ENCODE peak calls at places on chromosome 19, in ten cellular contexts. W is esophagus muscularis mucosa, L is HepG2, E is tibial nerve, O is K562, V is transverse colon, I is GM12878, Q is SK-N-SH, N is A549, P is H1. Z is an unnamed sample.

GRCh38 chr19:43662487-43662886 is 7.5 kb downstream of the PLAUR start:
- DNase-seq in Q (peak), O (no peak), I (no peak), P (peak), L (peak), E (no peak), N (no peak), V (no peak), W (no peak), Z (no peak)

GRCh38 chr19:21308778-21309177 is 20.4 kb downstream of the ZNF708 start:
- DNase-seq in N (no peak), O (no peak), E (no peak), W (no peak), V (no peak), L (no peak), I (no peak), Q (no peak), P (no peak), Z (no peak)

GRCh38 chr19:17394891-17395415 is 957 bp upstream of the CCDC194 start:
- DNase-seq in V (peak), E (peak), L (no peak), P (peak), O (peak), N (peak), I (no peak), W (no peak), Q (peak), Z (peak)

GRCh38 chr19:29104605-29105241 is 108.2 kb downstream of the UQCRFS1 start:
- DNase-seq in P (no peak), E (no peak), O (no peak), V (no peak), L (no peak), Q (no peak), N (no peak), I (no peak), W (no peak), Z (no peak)

GRCh38 chr19:17243854-17244617 is 1.7 kb downstream of the NR2F6 start:
- DNase-seq in O (peak), P (peak), I (no peak), W (no peak), E (peak), N (peak), L (peak), V (peak), Q (peak), Z (peak)

GRCh38 chr19:45492627-45493470 is 4.0 kb downstream of the RTN2 start:
- DNase-seq in W (no peak), I (no peak), P (peak), Q (peak), E (no peak), O (peak), N (peak), L (peak), V (peak), Z (no peak)

GRCh38 chr19:31340059-31341025 is 8.9 kb downstream of the TSHZ3 start:
- DNase-seq in I (no peak), N (no peak), V (no peak), O (no peak), Q (peak), L (no peak), E (no peak), W (no peak), P (peak), Z (no peak)

GRCh38 chr19:46574533-46574932 is 26.6 kb upstream of the CALM3 start:
- DNase-seq in P (no peak), Q (peak), W (no peak), E (no peak), V (no peak), I (no peak), N (no peak), L (no peak), O (no peak), Z (no peak)

GRCh38 chr19:32330149-32330548 is 15.3 kb upstream of the ZNF507 start:
- DNase-seq in O (no peak), V (no peak), N (no peak), W (no peak), E (no peak), Q (no peak), I (no peak), P (no peak), L (no peak), Z (no peak)

GRCh38 chr19:49161987-49162386 is 4.4 kb downstream of the TRPM4 start:
- DNase-seq in O (no peak), P (no peak), V (no peak), L (no peak), Q (no peak), N (no peak), W (no peak), I (no peak), E (no peak), Z (no peak)

GRCh38 chr19:49165111-49165750 is 7.6 kb downstream of the TRPM4 start:
- DNase-seq in I (no peak), L (no peak), P (no peak), O (no peak), N (no peak), V (peak), E (no peak), Q (no peak), W (no peak), Z (no peak)

GRCh38 chr19:49167857-49168409 is 10.3 kb downstream of the TRPM4 start:
- DNase-seq in O (no peak), I (no peak), P (no peak), V (peak), Q (no peak), L (no peak), N (no peak), E (no peak), W (no peak), Z (no peak)

GRCh38 chr19:49168421-49168820 is 10.8 kb downstream of the TRPM4 start:
- DNase-seq in P (no peak), I (no peak), O (peak), L (no peak), E (no peak), W (no peak), N (no peak), Q (no peak), V (peak), Z (no peak)

GRCh38 chr19:49165865-49166301 is 8.3 kb downstream of the TRPM4 start:
- DNase-seq in Q (peak), E (no peak), W (no peak), V (peak), L (no peak), N (no peak), I (no peak), O (no peak), P (peak), Z (no peak)
- H3K27ac ChIP-seq in Q (no peak), E (peak), W (peak), V (peak), L (no peak), N (no peak), I (no peak), O (no peak), P (no peak), Z (no peak)

DNA sequence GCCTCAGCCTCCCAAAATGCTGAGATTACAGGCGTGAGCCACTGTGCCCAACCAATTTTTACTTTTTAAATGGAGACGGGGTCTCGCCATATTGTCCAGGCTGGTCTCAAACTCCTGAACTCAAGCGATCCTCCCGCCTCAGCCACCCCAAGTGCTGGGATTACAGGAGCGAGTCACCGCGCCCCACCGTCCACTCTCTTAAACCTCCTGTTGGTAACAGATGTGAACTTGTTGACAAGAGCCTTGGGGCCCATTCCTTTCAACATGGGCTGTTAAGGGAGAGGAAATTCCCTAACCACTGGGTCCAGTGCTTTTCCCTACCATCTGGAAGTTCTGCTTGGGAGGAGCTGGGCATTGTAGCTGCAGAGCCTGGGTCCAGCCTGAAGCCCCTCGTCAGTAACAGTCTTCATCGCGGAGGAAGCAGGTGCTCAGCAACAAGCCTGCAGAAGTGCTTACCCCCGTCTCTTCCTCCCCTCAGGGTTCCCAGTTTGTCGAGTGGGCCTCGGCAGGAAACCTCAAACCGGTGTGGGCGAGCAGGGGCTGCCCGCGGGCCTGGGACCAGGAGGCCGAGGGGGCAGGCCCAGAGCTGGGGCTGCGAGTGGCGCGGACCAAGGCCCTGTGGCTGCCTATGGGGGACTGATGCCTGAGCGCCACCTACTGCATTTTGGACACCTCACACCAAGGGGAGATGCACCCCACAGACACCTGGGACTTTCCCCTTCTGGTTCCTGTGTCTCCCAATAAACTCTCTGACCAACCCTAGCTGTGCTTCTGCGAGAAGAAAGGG is 4.0 kb upstream of the FLT3LG start:
- DNase-seq in I (peak), O (no peak), V (peak), E (no peak), Q (no peak), W (no peak), N (peak), L (no peak), P (no peak), Z (no peak)
- TF ChIP-seq EP300 in I (peak), O (no peak), V (no peak), E (no peak), Q (no peak), W (no peak), N (no peak), L (no peak), P (no peak), Z (no peak)

GRCh38 chr19:19064811-19065745 is 1.3 kb downstream of the SLC25A42 start:
- DNase-seq in L (no peak), Q (peak), W (no peak), O (no peak), I (no peak), V (peak), P (no peak), N (no peak), E (no peak), Z (no peak)

GRCh38 chr19:19061491-19061890 is 2.3 kb upstream of the SLC25A42 start:
- DNase-seq in E (no peak), V (no peak), W (no peak), N (no peak), L (no peak), O (no peak), Q (no peak), P (no peak), I (no peak), Z (no peak)

GRCh38 chr19:19064098-19064722 is 416 bp downstream of the SLC25A42 start:
- DNase-seq in O (no peak), P (no peak), L (no peak), I (no peak), V (peak), W (no peak), N (peak), Q (peak), E (no peak), Z (no peak)

GRCh38 chr19:19062454-19063182 is 1.2 kb upstream of the SLC25A42 start:
- DNase-seq in O (no peak), L (peak), V (no peak), I (no peak), N (no peak), W (no peak), E (no peak), Q (no peak), P (no peak), Z (no peak)

GRCh38 chr19:19063183-19064097 is at the start of gene SLC25A42:
- DNase-seq in N (peak), O (peak), I (peak), E (peak), V (peak), Q (peak), P (peak), W (peak), L (peak), Z (peak)
- H3K27ac ChIP-seq in N (peak), O (peak), I (peak), E (peak), V (peak), Q (peak), P (peak), W (peak), L (peak), Z (peak)

GRCh38 chr19:1396768-1397679 is 4.3 kb downstream of the GAMT start:
- DNase-seq in E (no peak), V (no peak), P (no peak), W (no peak), O (no peak), I (no peak), L (no peak), N (no peak), Q (no peak), Z (no peak)

GRCh38 chr19:1395194-1396018 is 5.9 kb downstream of the GAMT start:
- DNase-seq in W (no peak), I (no peak), N (no peak), L (no peak), E (no peak), P (no peak), O (no peak), Q (peak), V (no peak), Z (peak)

GRCh38 chr19:1397838-1398237 is 3.5 kb downstream of the GAMT start:
- DNase-seq in Q (no peak), O (no peak), I (no peak), P (no peak), W (no peak), N (peak), V (no peak), E (no peak), L (no peak), Z (no peak)

GRCh38 chr19:1394252-1395193 is 6.8 kb downstream of the GAMT start:
- DNase-seq in N (no peak), O (peak), L (no peak), V (no peak), E (no peak), Q (no peak), W (no peak), P (no peak), I (no peak), Z (no peak)

DNA sequence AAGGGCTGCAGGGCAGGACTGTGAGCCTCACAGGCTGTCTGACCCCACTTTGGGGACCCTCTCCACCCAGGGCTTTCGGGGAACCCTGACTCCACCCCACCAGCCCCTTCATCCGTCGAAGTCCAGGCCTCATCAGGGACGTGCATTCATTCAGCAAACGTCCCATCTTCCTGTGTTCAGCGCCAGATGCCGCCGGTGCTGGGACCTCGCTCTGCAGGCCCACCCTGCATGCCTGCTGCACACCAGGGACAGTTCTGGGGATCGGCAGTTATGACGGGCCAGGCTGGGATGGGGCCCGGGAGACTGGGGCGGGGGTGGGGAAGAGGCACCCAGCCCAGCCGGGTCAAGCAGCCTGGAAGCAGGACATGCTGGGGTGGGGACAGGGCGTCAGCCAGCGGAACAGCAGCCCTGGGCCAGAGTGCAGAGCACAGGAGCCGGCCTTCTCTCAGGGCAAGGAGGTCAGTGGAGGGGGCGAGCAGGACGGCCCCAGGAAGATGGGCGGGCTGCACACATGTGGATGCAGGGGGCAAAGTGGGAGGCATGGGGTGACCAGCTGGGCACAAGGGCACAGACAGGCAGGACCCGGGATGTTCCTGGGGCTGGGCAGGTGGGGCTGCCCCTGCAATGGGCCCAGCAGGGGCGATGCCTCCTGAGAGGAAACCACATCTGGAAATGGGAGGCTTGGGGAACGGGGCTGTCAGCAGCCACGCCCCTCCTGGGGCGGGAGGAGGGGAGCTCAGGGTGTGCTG is 5.1 kb downstream of the GAMT start:
- DNase-seq in O (no peak), I (no peak), N (no peak), V (no peak), E (no peak), Q (no peak), L (no peak), W (no peak), P (no peak), Z (no peak)
- TF ChIP-seq EP300 in O (no peak), I (no peak), N (no peak), V (no peak), E (no peak), Q (no peak), L (no peak), W (no peak), P (no peak), Z (no peak)

GRCh38 chr19:1170938-1171754 is 2.9 kb downstream of the SBNO2 start:
- DNase-seq in E (no peak), I (no peak), V (no peak), N (no peak), Q (no peak), W (no peak), L (peak), O (no peak), P (no peak), Z (peak)
- H3K27ac ChIP-seq in E (peak), I (no peak), V (peak), N (peak), Q (no peak), W (peak), L (peak), O (no peak), P (peak), Z (peak)